ENCODE peak calls at places on chromosomes 2 and 18, in four cellular contexts. One of them, this sample, is unnamed.

GRCh38 chr2:216603010-216603883 is 30.0 kb upstream of the IGFBP2 start:
- DNase-seq in SJSA1: no peak
- DNase-seq in activated CD4-positive, alpha-beta T cell treated with anti-CD3 and anti-CD28 coated beads, Interleukin-2, amount 50 U/mL, for 24 hours: no peak
- DNase-seq in stimulated activated CD8-positive, alpha-beta memory T cell treated with anti-CD3 and anti-CD28 coated beads, Interleukin-15, amount 100 ng/mL, for 1 hour: no peak
- DNase-seq in this sample: no peak

GRCh38 chr2:24026233-24026632 is 16.3 kb downstream of the MFSD2B start:
- DNase-seq in SJSA1: peak; percentile 7
- DNase-seq in activated CD4-positive, alpha-beta T cell treated with anti-CD3 and anti-CD28 coated beads, Interleukin-2, amount 50 U/mL, for 24 hours: no peak
- DNase-seq in stimulated activated CD8-positive, alpha-beta memory T cell treated with anti-CD3 and anti-CD28 coated beads, Interleukin-15, amount 100 ng/mL, for 1 hour: no peak
- DNase-seq in this sample: peak; percentile 74

GRCh38 chr18:13726972-13727331 is 479 bp downstream of the RNMT start:
- DNase-seq in activated CD4-positive, alpha-beta T cell treated with anti-CD3 and anti-CD28 coated beads, Interleukin-2, amount 50 U/mL, for 24 hours: no peak
- DNase-seq in stimulated activated CD8-positive, alpha-beta memory T cell treated with anti-CD3 and anti-CD28 coated beads, Interleukin-15, amount 100 ng/mL, for 1 hour: no peak
- DNase-seq in SJSA1: peak; percentile 54
- DNase-seq in this sample: no peak

GRCh38 chr18:55637204-55637603 is 49.2 kb upstream of the TCF4 start:
- DNase-seq in stimulated activated CD8-positive, alpha-beta memory T cell treated with anti-CD3 and anti-CD28 coated beads, Interleukin-15, amount 100 ng/mL, for 1 hour: no peak
- DNase-seq in SJSA1: no peak
- DNase-seq in activated CD4-positive, alpha-beta T cell treated with anti-CD3 and anti-CD28 coated beads, Interleukin-2, amount 50 U/mL, for 24 hours: no peak
- DNase-seq in this sample: no peak

GRCh38 chr2:221553333-221553732 is 18.8 kb downstream of the EPHA4 start:
- DNase-seq in SJSA1: no peak
- DNase-seq in activated CD4-positive, alpha-beta T cell treated with anti-CD3 and anti-CD28 coated beads, Interleukin-2, amount 50 U/mL, for 24 hours: no peak
- DNase-seq in stimulated activated CD8-positive, alpha-beta memory T cell treated with anti-CD3 and anti-CD28 coated beads, Interleukin-15, amount 100 ng/mL, for 1 hour: no peak
- DNase-seq in this sample: no peak

GRCh38 chr18:59681521-59682004 is 15.7 kb downstream of the CCBE1 start:
- DNase-seq in SJSA1: no peak
- DNase-seq in activated CD4-positive, alpha-beta T cell treated with anti-CD3 and anti-CD28 coated beads, Interleukin-2, amount 50 U/mL, for 24 hours: no peak
- DNase-seq in stimulated activated CD8-positive, alpha-beta memory T cell treated with anti-CD3 and anti-CD28 coated beads, Interleukin-15, amount 100 ng/mL, for 1 hour: no peak
- DNase-seq in this sample: no peak

GRCh38 chr2:196925445-196925767 is 1.1 kb downstream of the PGAP1 start:
- DNase-seq in SJSA1: no peak
- DNase-seq in stimulated activated CD8-positive, alpha-beta memory T cell treated with anti-CD3 and anti-CD28 coated beads, Interleukin-15, amount 100 ng/mL, for 1 hour: no peak
- DNase-seq in activated CD4-positive, alpha-beta T cell treated with anti-CD3 and anti-CD28 coated beads, Interleukin-2, amount 50 U/mL, for 24 hours: no peak
- DNase-seq in this sample: no peak

GRCh38 chr2:151277011-151277410 is 12.5 kb downstream of the NMI start:
- DNase-seq in stimulated activated CD8-positive, alpha-beta memory T cell treated with anti-CD3 and anti-CD28 coated beads, Interleukin-15, amount 100 ng/mL, for 1 hour: no peak
- DNase-seq in SJSA1: no peak
- DNase-seq in activated CD4-positive, alpha-beta T cell treated with anti-CD3 and anti-CD28 coated beads, Interleukin-2, amount 50 U/mL, for 24 hours: no peak
- DNase-seq in this sample: no peak